ENCODE peak calls at places on chromosomes 7 and 10, in four cellular contexts. E, W, H and S are unnamed samples.

GRCh38 chr7:143487566-143487965 is 9.9 kb downstream of the TAS2R41 start:
- DNase-seq in H (no peak), E (no peak), W (no peak), S (no peak)

GRCh38 chr10:11355625-11356024 is 255.8 kb downstream of the USP6NL start:
- DNase-seq in W (no peak), E (no peak), H (no peak), S (no peak)

GRCh38 chr7:149060161-149060560 is 30.4 kb downstream of the ZNF786 start:
- DNase-seq in W (no peak), H (no peak), E (peak), S (no peak)

GRCh38 chr10:31623466-31623865 is 304.4 kb downstream of the ZEB1 start:
- DNase-seq in H (no peak), E (peak), W (no peak), S (no peak)

GRCh38 chr7:117047496-117047895 is 94.2 kb downstream of the ST7 start:
- DNase-seq in W (no peak), E (no peak), H (no peak), S (no peak)

GRCh38 chr10:49606981-49607535 is 3.1 kb upstream of the SLC18A3 start:
- DNase-seq in H (peak), W (peak), E (peak), S (no peak)

GRCh38 chr10:13346280-13346819 is 1.7 kb downstream of the SEPHS1 start:
- DNase-seq in E (no peak), W (no peak), H (no peak), S (no peak)

GRCh38 chr10:88791924-88792323 is 10.6 kb upstream of the LIPM start:
- DNase-seq in W (peak), H (no peak), E (no peak), S (no peak)

GRCh38 chr10:122475130-122475529 is 13.8 kb downstream of the HTRA1 start:
- DNase-seq in W (no peak), E (no peak), H (peak), S (no peak)

GRCh38 chr10:130997267-130998045 is 314.1 kb downstream of the TCERG1L start:
- DNase-seq in H (no peak), W (no peak), E (no peak), S (no peak)

GRCh38 chr10:60123172-60123571 is 216.8 kb upstream of the CCDC6 start:
- DNase-seq in H (no peak), E (no peak), W (no peak), S (no peak)

GRCh38 chr7:12949060-12950045 is 261.9 kb downstream of the ARL4A start:
- DNase-seq in E (peak), H (no peak), W (no peak), S (no peak)

GRCh38 chr7:82036146-82036886 is 266.5 kb upstream of the HGF start:
- DNase-seq in E (no peak), H (no peak), W (no peak), S (no peak)

GRCh38 chr7:143217806-143218205 is 4.0 kb upstream of the TAS2R40 start:
- DNase-seq in E (no peak), W (no peak), H (no peak), S (no peak)

GRCh38 chr10:101272229-101272868 is 43.1 kb upstream of the LBX1 start:
- DNase-seq in W (peak), E (no peak), H (peak), S (no peak)

GRCh38 chr10:88401671-88402347 is 181.3 kb downstream of the RNLS start:
- DNase-seq in W (no peak), H (no peak), E (no peak), S (no peak)

GRCh38 chr10:72932259-72933015 is 22.2 kb downstream of the PLA2G12B start:
- DNase-seq in W (no peak), H (no peak), E (no peak), S (no peak)

GRCh38 chr7:157113607-157114006 is 25.1 kb upstream of the UBE3C start:
- DNase-seq in E (no peak), W (no peak), H (no peak), S (no peak)

GRCh38 chr10:131147301-131147975 is 164.1 kb downstream of the TCERG1L start:
- DNase-seq in W (no peak), E (no peak), H (no peak), S (no peak)

GRCh38 chr7:2478800-2479199 is 2.6 kb upstream of the GRIFIN start:
- DNase-seq in W (no peak), E (no peak), H (no peak), S (no peak)

GRCh38 chr7:128863433-128863989 is 855 bp downstream of the ATP6V1F start:
- DNase-seq in E (no peak), W (peak), H (no peak), S (no peak)